ENCODE peak calls at places on chromosomes 16 and 17, in six cellular contexts. B is NCI-H2081, Y is ovary, I is NCI-H345, A is GM13977, O is GOT3. T is an unnamed sample.

GRCh38 chr17:81509048-81509686 is 3.4 kb downstream of the ACTG1 start:
- DNase-seq in O (no peak), B (no peak), A (no peak), Y (no peak), I (peak), T (no peak)

GRCh38 chr16:75087040-75087979 is 29.3 kb downstream of the LDHD start:
- DNase-seq in A (no peak), Y (no peak), B (no peak), O (no peak), I (peak), T (peak)

GRCh38 chr17:68297168-68297567 is 5.9 kb downstream of the ARSG start:
- DNase-seq in I (no peak), B (no peak), Y (no peak), O (no peak), A (no peak), T (no peak)

GRCh38 chr17:74514632-74515035 is 16.6 kb downstream of the CD300LB start:
- DNase-seq in O (no peak), B (peak), Y (no peak), I (peak), A (peak), T (peak)

GRCh38 chr17:59513934-59514841 is 51.2 kb upstream of the DHX40 start:
- DNase-seq in I (peak), A (no peak), B (peak), Y (peak), O (no peak), T (peak)

GRCh38 chr17:35752471-35752870 is 568 bp downstream of the GAS2L2 start:
- DNase-seq in I (no peak), O (no peak), Y (no peak), A (no peak), B (no peak), T (no peak)

GRCh38 chr16:194516-194915 is 14.3 kb downstream of the HBQ1 start:
- DNase-seq in I (no peak), B (no peak), O (no peak), A (no peak), Y (no peak), T (no peak)

GRCh38 chr17:4409659-4410058 is 24.1 kb upstream of the SPNS3 start:
- DNase-seq in O (no peak), I (no peak), B (no peak), A (no peak), Y (no peak), T (no peak)

GRCh38 chr16:66649167-66649566 is 44.7 kb downstream of the CMTM3 start:
- DNase-seq in Y (no peak), O (no peak), B (no peak), I (no peak), A (no peak), T (no peak)

GRCh38 chr17:78343433-78344201 is 16.3 kb downstream of the SOCS3 start:
- DNase-seq in A (no peak), O (no peak), B (no peak), Y (no peak), I (no peak), T (no peak)

GRCh38 chr16:84508502-84508901 is 4.0 kb upstream of the MEAK7 start:
- DNase-seq in I (no peak), O (no peak), Y (no peak), B (no peak), A (no peak), T (no peak)

GRCh38 chr17:55212880-55213279 is 51.9 kb upstream of the HLF start:
- DNase-seq in A (no peak), O (no peak), Y (no peak), B (no peak), I (no peak), T (no peak)

GRCh38 chr16:51430716-51431369 is 279.8 kb upstream of the SALL1 start:
- DNase-seq in B (no peak), Y (no peak), O (no peak), A (no peak), I (no peak), T (no peak)

GRCh38 chr16:4218202-4218601 is 23.7 kb downstream of the SRL start:
- DNase-seq in I (no peak), Y (no peak), A (no peak), B (no peak), O (no peak), T (no peak)

GRCh38 chr17:38601539-38602351 is 4.0 kb downstream of the SRCIN1 start:
- DNase-seq in B (peak), I (no peak), O (no peak), Y (no peak), A (no peak), T (peak)

GRCh38 chr17:59688008-59688407 is 19.2 kb downstream of the PTRH2 start:
- DNase-seq in B (no peak), A (no peak), Y (no peak), O (no peak), I (no peak), T (no peak)

T was measured in testis.